ENCODE peak calls at places on chromosomes 11 and 22, in five cellular contexts. P is transverse colon; E is activated T-cell treated with anti-CD3 and anti-CD28 coated beads, Interleukin-2, amount 50 U/mL, for 4 hours; G is OCI-LY7; X is GOT3. S is an unnamed sample.
A peak's percentile ranks its signal among the peaks of the same experiment; 100 is the strongest.

GRCh38 chr22:17423616-17424015 is 54.4 kb downstream of the CECR2 start:
- DNase-seq in P (no peak), E (no peak), G (no peak), X (no peak), S (no peak)

GRCh38 chr11:74070713-74071506 is 62.0 kb upstream of the UCP3 start:
- DNase-seq in P (no peak), E (no peak), G (no peak), X (no peak), S (no peak)

GRCh38 chr11:12842933-12843636 is 166.0 kb upstream of the RASSF10 start:
- DNase-seq in P (no peak), E (no peak), G (peak; percentile 86), X (no peak), S (no peak)

GRCh38 chr11:15615412-15616096 is 500.8 kb downstream of the INSC start:
- DNase-seq in P (no peak), E (no peak), G (no peak), X (no peak), S (no peak)

GRCh38 chr22:35841907-35842518 is 124.3 kb downstream of the APOL5 start:
- DNase-seq in P (no peak), E (no peak), G (no peak), X (no peak), S (no peak)

GRCh38 chr11:67732045-67732787 is 57.8 kb upstream of the ALDH3B2 start:
- DNase-seq in P (no peak), E (peak; percentile 12), G (peak; percentile 76), X (no peak), S (no peak)

GRCh38 chr22:49044776-49045175 is 782.9 kb downstream of the BRD1 start:
- DNase-seq in P (no peak), E (no peak), G (no peak), X (no peak), S (no peak)

GRCh38 chr22:38965614-38966378 is 8.4 kb downstream of the APOBEC3A start:
- DNase-seq in P (no peak), E (no peak), G (no peak), X (no peak), S (no peak)

GRCh38 chr11:112219476-112220232 is 6.6 kb upstream of the PTS start:
- DNase-seq in P (peak; percentile 20), E (peak; percentile 12), G (peak; percentile 79), X (no peak), S (peak; percentile 60)

GRCh38 chr11:74397531-74398243 is 546 bp downstream of the PGM2L1 start:
- DNase-seq in P (peak; percentile 62), E (peak; percentile 16), G (peak; percentile 25), X (no peak), S (no peak)

GRCh38 chr22:23397008-23397617 is 183.0 kb downstream of the IGLL1 start:
- DNase-seq in P (no peak), E (no peak), G (no peak), X (no peak), S (peak; percentile 41)

GRCh38 chr11:47234669-47235075 is 13.9 kb downstream of the ACP2 start:
- DNase-seq in P (peak; percentile 65), E (peak; percentile 47), G (no peak), X (no peak), S (no peak)

GRCh38 chr22:29509815-29510214 is 29.8 kb downstream of the NEFH start:
- DNase-seq in P (no peak), E (no peak), G (no peak), X (no peak), S (no peak)

S was measured in Peyer's patch.